ENCODE peak calls at places on chromosomes 3 and 15, in six cellular contexts. One of them, this sample, is unnamed.

GRCh38 chr3:171186817-171187216 is 160.3 kb upstream of the SLC2A2 start:
- DNase-seq in CD8-positive, alpha-beta memory T cell: no peak
- DNase-seq in NCI-H1105 treated with DMSO at 0.1 percent for 48 hours: no peak
- DNase-seq in EL: no peak
- DNase-seq in NCI-H345: no peak
- DNase-seq in stromal cell of bone marrow: no peak
- DNase-seq in this sample: no peak

GRCh38 chr3:60053518-60054265 is 1003.9 kb upstream of the CFAP20DC start:
- DNase-seq in CD8-positive, alpha-beta memory T cell: no peak
- DNase-seq in EL: peak; percentile 0
- DNase-seq in NCI-H345: no peak
- DNase-seq in stromal cell of bone marrow: peak; percentile 9
- DNase-seq in NCI-H1105 treated with DMSO at 0.1 percent for 48 hours: no peak
- DNase-seq in this sample: no peak

GRCh38 chr3:18423401-18424212 is 1.5 kb downstream of the SATB1 start:
- DNase-seq in NCI-H345: peak; percentile 24
- DNase-seq in CD8-positive, alpha-beta memory T cell: no peak
- DNase-seq in stromal cell of bone marrow: peak; percentile 56
- DNase-seq in EL: peak; percentile 31
- DNase-seq in NCI-H1105 treated with DMSO at 0.1 percent for 48 hours: peak; percentile 53
- DNase-seq in this sample: peak; percentile 64

GRCh38 chr3:75188937-75189336 is 475.2 kb upstream of the FRG2C start:
- DNase-seq in CD8-positive, alpha-beta memory T cell: no peak
- DNase-seq in EL: no peak
- DNase-seq in NCI-H1105 treated with DMSO at 0.1 percent for 48 hours: no peak
- DNase-seq in stromal cell of bone marrow: no peak
- DNase-seq in NCI-H345: no peak
- DNase-seq in this sample: no peak

GRCh38 chr3:129560931-129561594 is 18.1 kb downstream of the H1-8 start:
- DNase-seq in CD8-positive, alpha-beta memory T cell: no peak
- DNase-seq in stromal cell of bone marrow: peak; percentile 69
- DNase-seq in EL: peak; percentile 87
- DNase-seq in NCI-H1105 treated with DMSO at 0.1 percent for 48 hours: no peak
- DNase-seq in NCI-H345: no peak
- DNase-seq in this sample: no peak

GRCh38 chr15:60026555-60026954 is 22.4 kb downstream of the FOXB1 start:
- DNase-seq in stromal cell of bone marrow: no peak
- DNase-seq in CD8-positive, alpha-beta memory T cell: no peak
- DNase-seq in NCI-H1105 treated with DMSO at 0.1 percent for 48 hours: no peak
- DNase-seq in EL: no peak
- DNase-seq in NCI-H345: no peak
- DNase-seq in this sample: no peak

GRCh38 chr15:94041731-94042130 is 189.6 kb upstream of the MCTP2 start:
- DNase-seq in EL: no peak
- DNase-seq in stromal cell of bone marrow: no peak
- DNase-seq in CD8-positive, alpha-beta memory T cell: no peak
- DNase-seq in NCI-H345: no peak
- DNase-seq in NCI-H1105 treated with DMSO at 0.1 percent for 48 hours: no peak
- DNase-seq in this sample: no peak

GRCh38 chr15:91710072-91710471 is 143.4 kb upstream of the SLCO3A1 start:
- DNase-seq in NCI-H345: no peak
- DNase-seq in EL: no peak
- DNase-seq in NCI-H1105 treated with DMSO at 0.1 percent for 48 hours: no peak
- DNase-seq in stromal cell of bone marrow: no peak
- DNase-seq in CD8-positive, alpha-beta memory T cell: no peak
- DNase-seq in this sample: no peak

GRCh38 chr3:14319654-14320182 is 82.7 kb upstream of the SLC6A6 start:
- DNase-seq in stromal cell of bone marrow: no peak
- DNase-seq in CD8-positive, alpha-beta memory T cell: no peak
- DNase-seq in NCI-H1105 treated with DMSO at 0.1 percent for 48 hours: no peak
- DNase-seq in EL: peak; percentile 79
- DNase-seq in NCI-H345: peak; percentile 8
- DNase-seq in this sample: peak; percentile 77

GRCh38 chr15:34147371-34148140 is 45.7 kb downstream of the PGBD4 start:
- DNase-seq in NCI-H345: no peak
- DNase-seq in CD8-positive, alpha-beta memory T cell: no peak
- DNase-seq in EL: peak; percentile 3
- DNase-seq in stromal cell of bone marrow: no peak
- DNase-seq in NCI-H1105 treated with DMSO at 0.1 percent for 48 hours: no peak
- DNase-seq in this sample: no peak

GRCh38 chr3:14388200-14388599 is 14.2 kb upstream of the SLC6A6 start:
- DNase-seq in NCI-H345: no peak
- DNase-seq in EL: no peak
- DNase-seq in stromal cell of bone marrow: no peak
- DNase-seq in NCI-H1105 treated with DMSO at 0.1 percent for 48 hours: no peak
- DNase-seq in CD8-positive, alpha-beta memory T cell: no peak
- DNase-seq in this sample: no peak

GRCh38 chr3:108486910-108487309 is 23.5 kb downstream of the MYH15 start:
- DNase-seq in NCI-H1105 treated with DMSO at 0.1 percent for 48 hours: no peak
- DNase-seq in EL: peak; percentile 28
- DNase-seq in NCI-H345: no peak
- DNase-seq in CD8-positive, alpha-beta memory T cell: no peak
- DNase-seq in stromal cell of bone marrow: peak; percentile 62
- DNase-seq in this sample: no peak

GRCh38 chr15:90873998-90874605 is 5.7 kb downstream of the FURIN start:
- DNase-seq in NCI-H345: no peak
- DNase-seq in CD8-positive, alpha-beta memory T cell: no peak
- DNase-seq in EL: no peak
- DNase-seq in NCI-H1105 treated with DMSO at 0.1 percent for 48 hours: peak; percentile 13
- DNase-seq in stromal cell of bone marrow: no peak
- DNase-seq in this sample: no peak

GRCh38 chr3:165643433-165643824 is 193.8 kb downstream of the BCHE start:
- DNase-seq in stromal cell of bone marrow: peak; percentile 28
- DNase-seq in EL: peak; percentile 75
- DNase-seq in NCI-H1105 treated with DMSO at 0.1 percent for 48 hours: no peak
- DNase-seq in NCI-H345: no peak
- DNase-seq in CD8-positive, alpha-beta memory T cell: no peak
- DNase-seq in this sample: peak; percentile 17

GRCh38 chr3:123335007-123335670 is 113.8 kb downstream of the ADCY5 start:
- DNase-seq in EL: no peak
- DNase-seq in NCI-H1105 treated with DMSO at 0.1 percent for 48 hours: no peak
- DNase-seq in CD8-positive, alpha-beta memory T cell: no peak
- DNase-seq in stromal cell of bone marrow: no peak
- DNase-seq in NCI-H345: no peak
- DNase-seq in this sample: no peak

GRCh38 chr3:58528629-58529028 is 8.4 kb downstream of the ACOX2 start:
- DNase-seq in stromal cell of bone marrow: no peak
- DNase-seq in CD8-positive, alpha-beta memory T cell: no peak
- DNase-seq in EL: peak; percentile 37
- DNase-seq in NCI-H1105 treated with DMSO at 0.1 percent for 48 hours: peak; percentile 16
- DNase-seq in NCI-H345: peak; percentile 6
- DNase-seq in this sample: peak; percentile 11

GRCh38 chr3:8519774-8520448 is 18.3 kb downstream of the LMCD1 start:
- DNase-seq in NCI-H1105 treated with DMSO at 0.1 percent for 48 hours: no peak
- DNase-seq in NCI-H345: no peak
- DNase-seq in EL: no peak
- DNase-seq in CD8-positive, alpha-beta memory T cell: no peak
- DNase-seq in stromal cell of bone marrow: no peak
- DNase-seq in this sample: no peak

GRCh38 chr3:187706966-187707365 is 4.6 kb upstream of the RTP2 start:
- DNase-seq in stromal cell of bone marrow: no peak
- DNase-seq in NCI-H1105 treated with DMSO at 0.1 percent for 48 hours: no peak
- DNase-seq in NCI-H345: no peak
- DNase-seq in CD8-positive, alpha-beta memory T cell: no peak
- DNase-seq in EL: no peak
- DNase-seq in this sample: no peak

GRCh38 chr15:72932461-72932860 is 119.8 kb upstream of the NEO1 start:
- DNase-seq in EL: no peak
- DNase-seq in CD8-positive, alpha-beta memory T cell: no peak
- DNase-seq in stromal cell of bone marrow: no peak
- DNase-seq in NCI-H1105 treated with DMSO at 0.1 percent for 48 hours: no peak
- DNase-seq in NCI-H345: no peak
- DNase-seq in this sample: no peak

GRCh38 chr3:69271098-69271497 is 114.8 kb downstream of the FRMD4B start:
- DNase-seq in EL: no peak
- DNase-seq in stromal cell of bone marrow: no peak
- DNase-seq in NCI-H1105 treated with DMSO at 0.1 percent for 48 hours: no peak
- DNase-seq in NCI-H345: no peak
- DNase-seq in CD8-positive, alpha-beta memory T cell: no peak
- DNase-seq in this sample: no peak

GRCh38 chr3:31235062-31235704 is 297.5 kb upstream of the STT3B start:
- DNase-seq in CD8-positive, alpha-beta memory T cell: no peak
- DNase-seq in EL: peak; percentile 39
- DNase-seq in stromal cell of bone marrow: no peak
- DNase-seq in NCI-H1105 treated with DMSO at 0.1 percent for 48 hours: no peak
- DNase-seq in NCI-H345: no peak
- DNase-seq in this sample: no peak

GRCh38 chr15:89141885-89142284 is 53.6 kb downstream of the ABHD2 start:
- DNase-seq in NCI-H1105 treated with DMSO at 0.1 percent for 48 hours: no peak
- DNase-seq in CD8-positive, alpha-beta memory T cell: no peak
- DNase-seq in NCI-H345: no peak
- DNase-seq in EL: peak; percentile 52
- DNase-seq in stromal cell of bone marrow: no peak
- DNase-seq in this sample: no peak

GRCh38 chr3:133988631-133989161 is 41.0 kb downstream of the SLCO2A1 start:
- DNase-seq in EL: no peak
- DNase-seq in NCI-H345: no peak
- DNase-seq in CD8-positive, alpha-beta memory T cell: no peak
- DNase-seq in NCI-H1105 treated with DMSO at 0.1 percent for 48 hours: no peak
- DNase-seq in stromal cell of bone marrow: no peak
- DNase-seq in this sample: no peak

GRCh38 chr3:161149529-161149928 is 44.4 kb upstream of the B3GALNT1 start:
- DNase-seq in stromal cell of bone marrow: no peak
- DNase-seq in CD8-positive, alpha-beta memory T cell: no peak
- DNase-seq in NCI-H345: no peak
- DNase-seq in NCI-H1105 treated with DMSO at 0.1 percent for 48 hours: no peak
- DNase-seq in EL: peak; percentile 53
- DNase-seq in this sample: no peak

GRCh38 chr3:58333206-58334012 is 717 bp downstream of the PXK start:
- DNase-seq in CD8-positive, alpha-beta memory T cell: peak; percentile 1
- DNase-seq in stromal cell of bone marrow: no peak
- DNase-seq in EL: peak; percentile 28
- DNase-seq in NCI-H1105 treated with DMSO at 0.1 percent for 48 hours: peak; percentile 32
- DNase-seq in NCI-H345: peak; percentile 2
- DNase-seq in this sample: no peak

GRCh38 chr3:133535971-133536634 is 37.4 kb upstream of the CDV3 start:
- DNase-seq in stromal cell of bone marrow: peak; percentile 87
- DNase-seq in CD8-positive, alpha-beta memory T cell: no peak
- DNase-seq in NCI-H1105 treated with DMSO at 0.1 percent for 48 hours: no peak
- DNase-seq in NCI-H345: no peak
- DNase-seq in EL: peak; percentile 91
- DNase-seq in this sample: no peak

GRCh38 chr3:156691920-156692319 is 17.5 kb downstream of the TIPARP start:
- DNase-seq in NCI-H345: no peak
- DNase-seq in EL: peak; percentile 76
- DNase-seq in stromal cell of bone marrow: no peak
- DNase-seq in CD8-positive, alpha-beta memory T cell: no peak
- DNase-seq in NCI-H1105 treated with DMSO at 0.1 percent for 48 hours: no peak
- DNase-seq in this sample: no peak

GRCh38 chr3:111810909-111811308 is 48.2 kb upstream of the PHLDB2 start:
- DNase-seq in EL: peak; percentile 89
- DNase-seq in CD8-positive, alpha-beta memory T cell: no peak
- DNase-seq in stromal cell of bone marrow: peak; percentile 83
- DNase-seq in NCI-H345: no peak
- DNase-seq in NCI-H1105 treated with DMSO at 0.1 percent for 48 hours: no peak
- DNase-seq in this sample: no peak

GRCh38 chr3:187293514-187293870 is 2.0 kb upstream of the MASP1 start:
- DNase-seq in EL: peak; percentile 22
- DNase-seq in CD8-positive, alpha-beta memory T cell: no peak
- DNase-seq in stromal cell of bone marrow: no peak
- DNase-seq in NCI-H345: no peak
- DNase-seq in NCI-H1105 treated with DMSO at 0.1 percent for 48 hours: no peak
- DNase-seq in this sample: no peak

GRCh38 chr3:146912233-146913015 is 307.3 kb upstream of the PLSCR5 start:
- DNase-seq in NCI-H345: no peak
- DNase-seq in CD8-positive, alpha-beta memory T cell: no peak
- DNase-seq in NCI-H1105 treated with DMSO at 0.1 percent for 48 hours: no peak
- DNase-seq in EL: no peak
- DNase-seq in stromal cell of bone marrow: peak; percentile 12
- DNase-seq in this sample: no peak

GRCh38 chr15:58419803-58420524 is 11.8 kb upstream of the LIPC start:
- DNase-seq in stromal cell of bone marrow: no peak
- DNase-seq in EL: no peak
- DNase-seq in NCI-H1105 treated with DMSO at 0.1 percent for 48 hours: no peak
- DNase-seq in CD8-positive, alpha-beta memory T cell: no peak
- DNase-seq in NCI-H345: no peak
- DNase-seq in this sample: no peak

GRCh38 chr3:43621406-43621973 is 321 bp downstream of the ANO10 start:
- DNase-seq in NCI-H1105 treated with DMSO at 0.1 percent for 48 hours: no peak
- DNase-seq in stromal cell of bone marrow: no peak
- DNase-seq in EL: peak; percentile 27
- DNase-seq in NCI-H345: no peak
- DNase-seq in CD8-positive, alpha-beta memory T cell: no peak
- DNase-seq in this sample: no peak

GRCh38 chr15:74891469-74891868 is 1.6 kb downstream of the MPI start:
- DNase-seq in NCI-H345: no peak
- DNase-seq in stromal cell of bone marrow: no peak
- DNase-seq in CD8-positive, alpha-beta memory T cell: no peak
- DNase-seq in EL: no peak
- DNase-seq in NCI-H1105 treated with DMSO at 0.1 percent for 48 hours: no peak
- DNase-seq in this sample: no peak

GRCh38 chr3:194148383-194148782 is 12.4 kb downstream of the HES1 start:
- DNase-seq in stromal cell of bone marrow: no peak
- DNase-seq in NCI-H345: no peak
- DNase-seq in NCI-H1105 treated with DMSO at 0.1 percent for 48 hours: no peak
- DNase-seq in CD8-positive, alpha-beta memory T cell: no peak
- DNase-seq in EL: peak; percentile 24
- DNase-seq in this sample: peak; percentile 44

GRCh38 chr3:71050133-71050520 is 533.4 kb downstream of the FOXP1 start:
- DNase-seq in EL: peak; percentile 38
- DNase-seq in CD8-positive, alpha-beta memory T cell: no peak
- DNase-seq in stromal cell of bone marrow: no peak
- DNase-seq in NCI-H345: no peak
- DNase-seq in NCI-H1105 treated with DMSO at 0.1 percent for 48 hours: no peak
- DNase-seq in this sample: no peak

This sample was measured in NCI-H2029 treated with DMSO at 0.1 percent for 48 hours.